ENCODE peak calls at places on chromosomes 3 and 15, in ten cellular contexts. P is adrenal gland; V is pancreas; Q is CD8-positive, alpha-beta T cell; S is endodermal cell; A is astrocyte; U is CD4-positive, alpha-beta T cell; T is AG09309; C is body of pancreas; N is heart left ventricle. L is an unnamed sample.

GRCh38 chr3:87313641-87314040 is 37.3 kb upstream of the POU1F1 start:
- DNase-seq in P (no peak), U (no peak), S (no peak), C (no peak), T (no peak), N (no peak), A (no peak), Q (no peak), V (no peak), L (no peak)

GRCh38 chr15:66698318-66698961 is 3.6 kb upstream of the SMAD6 start:
- DNase-seq in T (no peak), S (peak; percentile 94), N (peak; percentile 80), P (peak; percentile 79), C (peak; percentile 69), Q (no peak), V (no peak), U (no peak), A (peak; percentile 28), L (peak; percentile 57)

GRCh38 chr3:176193032-176193698 is 1004.1 kb downstream of the TBL1XR1 start:
- DNase-seq in A (no peak), S (no peak), Q (no peak), N (no peak), C (no peak), V (no peak), P (no peak), T (no peak), U (no peak), L (no peak)

GRCh38 chr3:144106970-144107369 is 135.3 kb downstream of the DIPK2A start:
- DNase-seq in Q (no peak), S (no peak), V (no peak), U (no peak), A (peak; percentile 5), N (no peak), P (no peak), T (no peak), C (no peak), L (no peak)

GRCh38 chr3:122318620-122319019 is 6.4 kb upstream of the CSTA start:
- DNase-seq in C (no peak), A (peak; percentile 23), V (no peak), T (no peak), U (no peak), S (no peak), P (no peak), Q (no peak), N (no peak), L (no peak)

GRCh38 chr3:140021269-140021668 is 86.3 kb downstream of the CLSTN2 start:
- DNase-seq in U (no peak), A (no peak), C (no peak), P (no peak), V (no peak), N (no peak), Q (no peak), T (no peak), S (no peak), L (no peak)

GRCh38 chr3:129312671-129313414 is 34.2 kb downstream of the HMCES start:
- DNase-seq in Q (no peak), U (no peak), C (no peak), P (no peak), A (no peak), N (no peak), T (no peak), S (peak; percentile 56), V (no peak), L (no peak)

GRCh38 chr15:100902436-100903190 is 16.5 kb upstream of the LRRK1 start:
- DNase-seq in V (peak; percentile 96), A (peak; percentile 66), C (peak; percentile 97), N (peak; percentile 82), Q (no peak), U (no peak), T (peak; percentile 56), S (peak; percentile 28), P (peak; percentile 82), L (no peak)

GRCh38 chr3:101813817-101814440 is 34.9 kb downstream of the NXPE3 start:
- DNase-seq in A (no peak), N (no peak), T (no peak), V (no peak), C (no peak), S (no peak), U (no peak), P (no peak), Q (no peak), L (no peak)

GRCh38 chr15:51094606-51095569 is at the start of gene TNFAIP8L3:
- DNase-seq in U (no peak), Q (no peak), T (no peak), P (no peak), N (peak; percentile 25), V (peak; percentile 54), A (no peak), S (peak; percentile 71), C (no peak), L (peak; percentile 18)

GRCh38 chr3:51224283-51224682 is 160.8 kb upstream of the MANF start:
- DNase-seq in C (no peak), V (no peak), P (no peak), N (no peak), A (no peak), U (no peak), T (no peak), Q (no peak), S (no peak), L (no peak)

GRCh38 chr3:127690106-127690505 is 17.4 kb downstream of the ABTB1 start:
- DNase-seq in T (no peak), V (no peak), C (no peak), S (peak; percentile 74), Q (no peak), N (no peak), A (peak; percentile 67), U (no peak), P (no peak), L (no peak)

GRCh38 chr3:158093526-158093925 is 12.7 kb downstream of the SHOX2 start:
- DNase-seq in S (no peak), V (no peak), C (no peak), A (no peak), U (no peak), Q (no peak), P (no peak), N (no peak), T (no peak), L (no peak)

GRCh38 chr3:158095302-158095997 is 10.8 kb downstream of the SHOX2 start:
- DNase-seq in T (no peak), S (peak; percentile 74), N (no peak), V (no peak), Q (no peak), U (no peak), A (no peak), C (no peak), P (no peak), L (no peak)

GRCh38 chr3:158094235-158094916 is 11.8 kb downstream of the SHOX2 start:
- DNase-seq in V (peak; percentile 78), Q (no peak), S (peak; percentile 89), N (no peak), U (no peak), A (no peak), T (no peak), P (no peak), C (no peak), L (peak; percentile 22)

GRCh38 chr3:158094917-158095301 is 11.3 kb downstream of the SHOX2 start:
- DNase-seq in Q (no peak), V (peak; percentile 51), N (no peak), C (no peak), P (no peak), S (peak; percentile 61), A (no peak), U (no peak), T (no peak), L (no peak)

DNA sequence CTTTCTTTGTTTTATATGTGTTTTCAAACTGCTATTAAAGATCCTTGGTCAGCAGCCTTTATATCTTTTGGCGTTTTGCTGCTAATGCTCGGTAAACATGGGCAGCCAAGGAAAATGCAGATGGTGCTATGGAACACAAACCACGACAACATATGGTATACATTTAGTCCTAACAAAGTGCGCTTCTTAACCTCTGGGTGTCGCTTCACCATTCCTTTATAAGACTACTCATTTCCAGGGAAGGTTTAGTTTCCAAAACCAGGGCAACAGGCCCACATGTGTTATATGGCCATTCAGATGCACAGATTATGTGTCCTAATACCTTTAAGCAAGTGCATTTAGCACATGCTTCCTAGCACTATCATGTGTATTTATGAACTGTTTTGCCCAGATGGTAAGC is 14.7 kb downstream of the SHOX2 start:
- DNase-seq in U (no peak), C (no peak), P (no peak), N (no peak), V (no peak), S (no peak), A (no peak), T (no peak), Q (no peak), L (no peak)
- TF ChIP-seq CTCF in U (no peak), C (no peak), P (no peak), N (no peak), V (no peak), S (peak; percentile 74), A (peak; percentile 39), T (peak; percentile 54), Q (no peak), L (peak; percentile 55)

DNA sequence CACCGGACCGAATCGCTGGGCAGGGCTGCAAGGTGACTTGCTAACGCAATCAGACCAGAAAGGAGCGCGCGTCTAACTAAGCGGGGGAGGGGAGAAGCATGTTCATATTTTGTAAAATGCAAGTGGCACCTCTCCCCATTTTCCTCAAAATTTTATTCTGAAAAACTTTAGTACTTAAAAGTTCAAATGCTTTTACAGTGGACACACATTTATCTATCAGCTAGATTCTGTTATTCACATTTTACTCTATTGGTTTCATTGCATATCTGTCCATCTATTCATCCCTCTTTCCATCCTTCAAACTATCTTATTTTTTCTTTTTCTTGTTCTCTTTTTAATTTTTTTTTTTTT is 46.1 kb upstream of the KLHL25 start:
- DNase-seq in A (no peak), P (no peak), N (no peak), U (no peak), Q (no peak), S (no peak), T (no peak), V (no peak), C (no peak), L (no peak)
- TF ChIP-seq CTCF in A (no peak), P (no peak), N (no peak), U (peak; percentile 47), Q (peak; percentile 57), S (no peak), T (no peak), V (no peak), C (no peak), L (peak; percentile 35)

GRCh38 chr3:49007068-49007770 is at the start of gene WDR6:
- DNase-seq in N (peak; percentile 96), T (peak; percentile 90), P (peak; percentile 99), C (peak; percentile 99), S (peak; percentile 99), U (peak; percentile 95), Q (peak; percentile 94), V (peak; percentile 99), A (peak; percentile 94), L (peak; percentile 93)
- TF ChIP-seq CTCF in N (peak; percentile 42), T (peak; percentile 51), P (peak; percentile 55), C (peak; percentile 16), S (peak; percentile 55), U (peak; percentile 19), Q (peak; percentile 34), V (no peak), A (no peak), L (peak; percentile 47)

DNA sequence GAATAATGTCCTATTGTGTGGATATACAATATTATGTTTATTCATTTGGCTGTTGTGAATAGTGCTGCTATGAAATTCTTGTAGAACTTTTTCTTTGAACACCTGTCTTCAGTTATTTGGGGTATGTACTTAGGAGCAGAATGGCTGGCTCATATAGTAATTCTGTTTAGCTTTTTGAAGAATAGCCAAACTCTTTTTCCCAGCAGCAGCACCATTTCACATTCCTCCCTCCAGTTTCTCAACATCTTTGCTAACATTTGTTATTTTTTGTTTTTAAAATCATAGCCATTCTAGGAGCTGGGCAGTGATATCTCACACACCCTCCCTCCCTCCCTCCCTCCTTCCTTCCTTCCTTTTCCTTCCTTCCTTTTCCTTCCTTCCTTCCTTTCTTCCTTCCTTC is 39.7 kb downstream of the LSM3 start:
- DNase-seq in P (no peak), U (no peak), N (no peak), S (no peak), V (no peak), T (no peak), Q (no peak), C (no peak), A (no peak), L (no peak)
- TF ChIP-seq CTCF in P (no peak), U (no peak), N (no peak), S (no peak), V (no peak), T (no peak), Q (no peak), C (no peak), A (no peak), L (no peak)